ENCODE peak calls at places on chromosomes 6 and 20, in seven cellular contexts. One of them, this sample, is unnamed.

GRCh38 chr6:107114872-107115694 is at the start of gene BEND3:
- DNase-seq in AG09319: no peak
- DNase-seq in adrenal gland: peak; percentile 27
- DNase-seq in A549: no peak
- DNase-seq in epithelial cell of esophagus: peak; percentile 50
- DNase-seq in MM.1S: peak; percentile 50
- DNase-seq in omental fat pad: no peak
- DNase-seq in this sample: peak; percentile 38

GRCh38 chr20:19564261-19564660 is 193.8 kb upstream of the RIN2 start:
- DNase-seq in AG09319: no peak
- DNase-seq in adrenal gland: no peak
- DNase-seq in A549: no peak
- DNase-seq in epithelial cell of esophagus: no peak
- DNase-seq in MM.1S: no peak
- DNase-seq in omental fat pad: no peak
- DNase-seq in this sample: no peak

GRCh38 chr20:59253779-59254319 is 46.6 kb upstream of the EDN3 start:
- DNase-seq in AG09319: no peak
- DNase-seq in adrenal gland: no peak
- DNase-seq in A549: no peak
- DNase-seq in epithelial cell of esophagus: no peak
- DNase-seq in MM.1S: peak; percentile 8
- DNase-seq in omental fat pad: no peak
- DNase-seq in this sample: peak; percentile 11

GRCh38 chr6:41658551-41659069 is 20.3 kb downstream of the MDFI start:
- DNase-seq in AG09319: no peak
- DNase-seq in adrenal gland: no peak
- DNase-seq in A549: no peak
- DNase-seq in epithelial cell of esophagus: no peak
- DNase-seq in MM.1S: no peak
- DNase-seq in omental fat pad: no peak
- DNase-seq in this sample: no peak

GRCh38 chr6:17831135-17831534 is 124.4 kb upstream of the NUP153 start:
- DNase-seq in AG09319: peak; percentile 67
- DNase-seq in adrenal gland: no peak
- DNase-seq in A549: no peak
- DNase-seq in epithelial cell of esophagus: no peak
- DNase-seq in MM.1S: no peak
- DNase-seq in omental fat pad: no peak
- DNase-seq in this sample: peak; percentile 11

GRCh38 chr6:159833556-159833955 is 33.5 kb downstream of the PNLDC1 start:
- DNase-seq in AG09319: no peak
- DNase-seq in adrenal gland: no peak
- DNase-seq in A549: no peak
- DNase-seq in epithelial cell of esophagus: no peak
- DNase-seq in MM.1S: no peak
- DNase-seq in omental fat pad: no peak
- DNase-seq in this sample: no peak

GRCh38 chr20:62350098-62350628 is 16.9 kb downstream of the LAMA5 start:
- DNase-seq in AG09319: no peak
- DNase-seq in adrenal gland: no peak
- DNase-seq in A549: peak; percentile 52
- DNase-seq in epithelial cell of esophagus: peak; percentile 99
- DNase-seq in MM.1S: no peak
- DNase-seq in omental fat pad: no peak
- DNase-seq in this sample: peak; percentile 95

GRCh38 chr20:63128956-63129355 is 87.0 kb downstream of the YTHDF1 start:
- DNase-seq in AG09319: no peak
- DNase-seq in adrenal gland: no peak
- DNase-seq in A549: no peak
- DNase-seq in epithelial cell of esophagus: no peak
- DNase-seq in MM.1S: no peak
- DNase-seq in omental fat pad: no peak
- DNase-seq in this sample: no peak

GRCh38 chr6:148177589-148178233 is 164.9 kb upstream of the SASH1 start:
- DNase-seq in AG09319: peak; percentile 20
- DNase-seq in adrenal gland: peak; percentile 65
- DNase-seq in A549: peak; percentile 7
- DNase-seq in epithelial cell of esophagus: peak; percentile 66
- DNase-seq in MM.1S: no peak
- DNase-seq in omental fat pad: peak; percentile 86
- DNase-seq in this sample: peak; percentile 72

GRCh38 chr6:36314221-36315014 is 22.3 kb downstream of the BNIP5 start:
- DNase-seq in AG09319: no peak
- DNase-seq in adrenal gland: no peak
- DNase-seq in A549: no peak
- DNase-seq in epithelial cell of esophagus: peak; percentile 96
- DNase-seq in MM.1S: no peak
- DNase-seq in omental fat pad: no peak
- DNase-seq in this sample: peak; percentile 46

GRCh38 chr6:108589244-108589730 is 28.6 kb downstream of the FOXO3 start:
- DNase-seq in AG09319: no peak
- DNase-seq in adrenal gland: peak; percentile 61
- DNase-seq in A549: peak; percentile 21
- DNase-seq in epithelial cell of esophagus: peak; percentile 100
- DNase-seq in MM.1S: peak; percentile 74
- DNase-seq in omental fat pad: no peak
- DNase-seq in this sample: peak; percentile 88

GRCh38 chr6:91428953-91429560 is 842.2 kb upstream of the MAP3K7 start:
- DNase-seq in AG09319: no peak
- DNase-seq in adrenal gland: no peak
- DNase-seq in A549: no peak
- DNase-seq in epithelial cell of esophagus: no peak
- DNase-seq in MM.1S: no peak
- DNase-seq in omental fat pad: no peak
- DNase-seq in this sample: no peak
- TF ChIP-seq CTCF in AG09319: no peak
- TF ChIP-seq CTCF in adrenal gland: no peak
- TF ChIP-seq CTCF in A549: no peak
- TF ChIP-seq CTCF in epithelial cell of esophagus: no peak
- TF ChIP-seq CTCF in MM.1S: peak; percentile 11
- TF ChIP-seq CTCF in omental fat pad: no peak
- TF ChIP-seq CTCF in this sample: peak; percentile 24

DNA sequence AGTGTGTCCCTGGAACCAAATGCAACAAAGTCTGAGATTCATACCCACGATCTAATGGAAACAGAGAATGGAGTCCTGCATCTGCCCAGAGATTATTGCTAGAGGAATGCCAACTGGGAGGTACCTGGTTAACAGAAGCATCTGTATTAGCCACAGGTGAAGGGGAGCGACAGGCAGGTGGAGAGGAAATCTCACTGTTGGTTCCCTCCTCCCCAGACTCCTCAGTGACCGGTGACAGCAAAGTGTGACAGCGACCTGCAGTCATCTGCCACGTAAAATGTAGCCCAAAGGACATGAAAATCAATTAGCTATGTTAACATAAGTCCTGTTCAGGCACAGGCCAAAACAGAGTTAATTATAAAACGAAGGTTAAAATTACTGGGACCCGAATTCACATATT is 336.6 kb downstream of the SYNE1 start:
- DNase-seq in AG09319: no peak
- DNase-seq in adrenal gland: no peak
- DNase-seq in A549: no peak
- DNase-seq in epithelial cell of esophagus: no peak
- DNase-seq in MM.1S: peak; percentile 21
- DNase-seq in omental fat pad: no peak
- DNase-seq in this sample: no peak
- TF ChIP-seq CTCF in AG09319: no peak
- TF ChIP-seq CTCF in adrenal gland: no peak
- TF ChIP-seq CTCF in A549: no peak
- TF ChIP-seq CTCF in epithelial cell of esophagus: no peak
- TF ChIP-seq CTCF in MM.1S: no peak
- TF ChIP-seq CTCF in omental fat pad: no peak
- TF ChIP-seq CTCF in this sample: no peak

DNA sequence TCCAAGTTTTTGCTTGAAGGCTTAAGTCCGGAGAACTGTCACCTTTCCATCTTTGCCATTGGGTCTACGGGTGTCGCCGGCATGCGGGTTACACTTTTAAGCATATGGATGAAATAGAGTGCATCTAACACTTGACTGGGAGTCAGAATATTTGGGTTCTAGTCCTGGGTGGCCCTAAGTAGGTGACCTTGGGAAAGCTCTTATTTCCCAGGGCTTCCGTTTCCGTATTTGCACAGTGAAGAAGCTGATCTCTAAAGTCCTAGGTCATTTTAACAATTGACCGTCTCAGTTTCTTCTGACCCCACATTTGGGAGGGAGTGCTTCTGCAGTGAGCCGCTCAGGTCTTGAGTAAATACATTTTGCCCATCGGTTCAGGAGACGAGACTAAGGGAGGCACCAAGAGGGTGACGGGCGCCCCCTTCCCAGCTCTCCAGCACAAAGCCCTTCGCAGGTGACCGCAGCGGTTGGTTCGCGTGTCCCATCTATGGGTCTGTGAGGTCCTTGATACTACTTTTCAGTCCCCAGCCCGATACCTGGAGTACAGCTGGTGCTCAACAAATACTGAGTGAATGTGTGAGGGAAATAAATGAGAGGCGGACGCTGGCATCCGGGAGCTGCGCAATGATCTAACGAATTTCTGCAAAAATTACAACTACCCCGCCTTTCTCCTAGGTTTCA is 580 bp upstream of the BLTP3A start:
- DNase-seq in AG09319: no peak
- DNase-seq in adrenal gland: peak; percentile 45
- DNase-seq in A549: peak; percentile 53
- DNase-seq in epithelial cell of esophagus: peak; percentile 37
- DNase-seq in MM.1S: peak; percentile 45
- DNase-seq in omental fat pad: no peak
- DNase-seq in this sample: peak; percentile 48
- TF ChIP-seq CTCF in AG09319: peak; percentile 28
- TF ChIP-seq CTCF in adrenal gland: no peak
- TF ChIP-seq CTCF in A549: peak; percentile 33
- TF ChIP-seq CTCF in epithelial cell of esophagus: peak; percentile 24
- TF ChIP-seq CTCF in MM.1S: peak; percentile 31
- TF ChIP-seq CTCF in omental fat pad: no peak
- TF ChIP-seq CTCF in this sample: no peak

DNA sequence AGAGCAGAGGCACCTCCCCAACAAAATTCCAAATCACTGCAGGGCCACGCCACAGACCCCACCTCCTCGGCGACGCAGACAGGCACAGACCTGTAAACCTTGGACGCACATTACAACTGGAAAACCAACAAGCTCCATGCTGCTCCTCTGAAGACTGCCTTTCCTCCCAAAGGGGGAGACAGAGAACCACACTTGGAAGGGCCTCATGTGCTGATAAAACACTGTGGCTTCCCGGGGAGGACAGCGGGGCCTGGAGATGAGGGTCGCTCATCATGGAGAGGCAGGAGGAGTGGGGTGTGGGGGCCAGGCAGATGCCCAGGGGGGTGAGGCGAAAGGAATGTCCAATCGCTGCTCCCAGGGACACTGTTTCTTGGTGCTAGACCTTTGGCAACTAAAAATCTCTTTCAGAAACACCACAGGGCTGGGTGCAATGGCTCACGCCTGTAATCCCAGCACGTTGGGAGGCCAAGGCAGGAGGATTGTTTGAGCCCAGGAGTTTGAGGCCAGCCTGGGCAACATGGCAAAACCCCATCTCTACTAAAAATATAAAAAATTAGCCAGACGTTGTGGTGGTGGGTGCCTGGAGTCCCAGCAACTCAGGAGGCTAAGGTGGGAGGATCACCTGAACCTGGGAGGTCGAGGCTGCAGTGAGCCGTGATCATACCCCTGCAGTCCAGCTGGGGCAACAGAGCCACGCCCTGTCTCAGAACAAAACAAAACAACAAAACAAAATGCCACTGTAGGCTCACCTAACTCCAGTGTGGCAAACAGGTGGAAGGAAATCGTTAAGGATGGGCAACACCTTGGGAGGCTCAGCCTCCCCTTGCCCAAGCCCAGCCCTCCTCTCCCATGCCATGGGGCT is 53.8 kb downstream of the ABHD12 start:
- DNase-seq in AG09319: no peak
- DNase-seq in adrenal gland: no peak
- DNase-seq in A549: peak; percentile 33
- DNase-seq in epithelial cell of esophagus: peak; percentile 81
- DNase-seq in MM.1S: no peak
- DNase-seq in omental fat pad: no peak
- DNase-seq in this sample: peak; percentile 44
- TF ChIP-seq CTCF in AG09319: peak; percentile 29
- TF ChIP-seq CTCF in adrenal gland: no peak
- TF ChIP-seq CTCF in A549: peak; percentile 30
- TF ChIP-seq CTCF in epithelial cell of esophagus: peak; percentile 76
- TF ChIP-seq CTCF in MM.1S: no peak
- TF ChIP-seq CTCF in omental fat pad: no peak
- TF ChIP-seq CTCF in this sample: peak; percentile 8

DNA sequence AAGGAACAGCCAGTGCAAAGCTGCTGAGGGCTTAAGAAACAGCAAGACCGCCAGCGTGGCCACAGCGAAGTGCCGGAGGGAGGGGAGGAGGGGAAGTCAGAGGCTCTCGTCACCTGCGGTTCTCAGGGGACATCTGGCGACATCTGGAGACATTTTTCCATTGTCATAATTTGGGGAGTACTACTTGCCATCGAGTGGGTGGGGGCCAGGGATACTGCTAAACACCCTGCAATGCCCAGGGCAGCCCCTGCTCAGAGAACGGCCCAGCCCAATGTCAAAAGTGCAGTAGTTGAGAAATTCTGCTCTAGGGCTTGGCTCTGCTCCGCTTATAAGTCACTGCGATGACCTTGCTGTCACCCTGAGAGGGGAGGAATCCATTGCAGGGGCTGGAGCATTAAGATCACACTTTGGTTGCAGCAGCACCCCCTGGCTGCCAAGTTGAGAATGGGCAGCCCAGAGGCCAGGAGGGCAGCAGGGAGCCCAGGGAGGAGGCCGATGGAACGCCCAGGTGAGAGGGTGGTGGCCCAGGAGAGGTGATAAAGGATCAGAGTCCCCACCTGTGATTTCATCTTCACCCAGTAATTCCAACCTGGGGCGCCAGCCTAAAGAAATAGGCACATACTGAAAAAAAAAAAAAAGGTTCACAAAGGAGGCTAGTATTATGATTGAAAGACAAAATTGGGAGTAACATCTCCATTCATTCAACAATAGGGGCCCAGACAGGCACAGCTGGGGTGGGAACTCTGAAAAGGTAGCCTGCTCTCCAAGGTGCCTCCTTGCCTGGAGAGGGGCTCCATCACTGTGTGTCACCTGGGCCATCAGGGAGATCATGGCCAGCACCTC is 218.2 kb downstream of the BMP7 start:
- DNase-seq in AG09319: peak; percentile 49
- DNase-seq in adrenal gland: peak; percentile 54
- DNase-seq in A549: peak; percentile 88
- DNase-seq in epithelial cell of esophagus: peak; percentile 25
- DNase-seq in MM.1S: peak; percentile 76
- DNase-seq in omental fat pad: no peak
- DNase-seq in this sample: peak; percentile 85
- TF ChIP-seq CTCF in AG09319: peak; percentile 73
- TF ChIP-seq CTCF in adrenal gland: peak; percentile 52
- TF ChIP-seq CTCF in A549: peak; percentile 65
- TF ChIP-seq CTCF in epithelial cell of esophagus: peak; percentile 47
- TF ChIP-seq CTCF in MM.1S: peak; percentile 89
- TF ChIP-seq CTCF in omental fat pad: no peak
- TF ChIP-seq CTCF in this sample: peak; percentile 55